ENCODE peak calls at places on chromosome 6, in five cellular contexts. X is sigmoid colon; I is heart left ventricle; T is CD8-positive, alpha-beta T cell; M is CD4-positive, CD25-positive, alpha-beta regulatory T cell. B is an unnamed sample. For H3K9me3, the result is how much of the 10 kb centered on the place peaks cover.

GRCh38 chr6:21263531-21264287 is 329.8 kb upstream of the SOX4 start:
- DNase-seq in M (no peak), T (no peak), X (no peak), I (no peak), B (no peak)

GRCh38 chr6:71502961-71503360 is 214.3 kb downstream of the OGFRL1 start:
- DNase-seq in T (no peak), M (no peak), I (no peak), X (no peak), B (no peak)

GRCh38 chr6:41451515-41452163 is 94.5 kb upstream of the FOXP4 start:
- DNase-seq in X (peak), M (no peak), I (no peak), T (no peak), B (no peak)

GRCh38 chr6:63624091-63624490 is 11.5 kb upstream of the PHF3 start:
- DNase-seq in T (no peak), X (no peak), M (no peak), I (no peak), B (no peak)

GRCh38 chr6:135938588-135939215 is 87.2 kb downstream of the PDE7B start:
- DNase-seq in T (no peak), X (no peak), M (no peak), I (no peak), B (no peak)

GRCh38 chr6:82182756-82183155 is 64.8 kb downstream of the IBTK start:
- DNase-seq in T (no peak), M (no peak), I (no peak), X (no peak), B (no peak)

GRCh38 chr6:43723737-43724295 is 36.2 kb upstream of the MRPS18A start:
- DNase-seq in T (peak), I (peak), X (peak), M (peak), B (peak)

GRCh38 chr6:125747589-125748533 is 1.6 kb upstream of the HEY2 start:
- DNase-seq in X (peak), M (peak), T (peak), I (peak), B (no peak)

GRCh38 chr6:136890986-136891385 is 31.1 kb upstream of the SLC35D3 start:
- DNase-seq in X (no peak), M (no peak), T (no peak), I (no peak), B (no peak)

GRCh38 chr6:50007821-50008220 is 14.0 kb downstream of the DEFB110 start:
- DNase-seq in X (no peak), I (no peak), M (no peak), T (no peak), B (no peak)

GRCh38 chr6:137111296-137112066 is 62.0 kb downstream of the IL22RA2 start:
- DNase-seq in T (no peak), I (no peak), M (no peak), X (no peak), B (no peak)

GRCh38 chr6:33317668-33318425 is at the start of gene ZBTB22:
- DNase-seq in M (peak), I (peak), X (peak), T (peak), B (peak)

GRCh38 chr6:166253277-166254229 is 54.6 kb downstream of the PRR18 start:
- DNase-seq in M (peak), X (no peak), I (no peak), T (no peak), B (no peak)

GRCh38 chr6:94362061-94362864 is 942.9 kb upstream of the EPHA7 start:
- DNase-seq in T (no peak), I (peak), M (no peak), X (peak), B (no peak)

GRCh38 chr6:56837322-56837894 is 117.5 kb upstream of the BEND6 start:
- DNase-seq in X (no peak), I (no peak), T (no peak), M (no peak), B (no peak)

GRCh38 chr6:16511723-16512584 is 249.3 kb downstream of the ATXN1 start:
- DNase-seq in M (peak), T (peak), X (no peak), I (no peak), B (peak)

GRCh38 chr6:90406142-90406794 is 109.6 kb upstream of the BACH2 start:
- DNase-seq in X (no peak), I (no peak), T (no peak), M (peak), B (no peak)

GRCh38 chr6:128208851-128209580 is 308.2 kb upstream of the THEMIS start:
- DNase-seq in X (no peak), T (no peak), I (no peak), M (no peak), B (no peak)

GRCh38 chr6:168196385-168196860 is 117.4 kb upstream of the FRMD1 start:
- DNase-seq in M (no peak), I (no peak), T (no peak), X (no peak), B (no peak)

GRCh38 chr6:168194732-168195565 is 115.9 kb upstream of the FRMD1 start:
- DNase-seq in X (peak), M (no peak), T (no peak), I (peak), B (peak)

GRCh38 chr6:168193816-168194701 is 115.0 kb upstream of the FRMD1 start:
- DNase-seq in X (peak), I (peak), T (no peak), M (no peak), B (no peak)

GRCh38 chr6:168196881-168197635 is 118.0 kb upstream of the FRMD1 start:
- DNase-seq in T (no peak), M (no peak), X (peak), I (peak), B (no peak)

GRCh38 chr6:168195712-168196111 is 116.7 kb upstream of the FRMD1 start:
- DNase-seq in M (no peak), I (no peak), X (peak), T (no peak), B (no peak)
- H3K9me3 ChIP-seq in M (under half), I (under half), X (under half), T (under half), B (under half)

GRCh38 chr6:346389-347030 is 45.0 kb upstream of the IRF4 start:
- DNase-seq in T (no peak), X (peak), M (no peak), I (peak), B (no peak)

GRCh38 chr6:348860-349396 is 42.6 kb upstream of the IRF4 start:
- DNase-seq in T (no peak), X (peak), M (no peak), I (peak), B (no peak)

GRCh38 chr6:347951-348859 is 43.3 kb upstream of the IRF4 start:
- DNase-seq in T (no peak), I (peak), M (no peak), X (peak), B (no peak)

GRCh38 chr6:345747-346388 is 45.7 kb upstream of the IRF4 start:
- DNase-seq in T (no peak), M (no peak), I (no peak), X (no peak), B (no peak)

GRCh38 chr6:347232-347631 is 44.3 kb upstream of the IRF4 start:
- DNase-seq in I (peak), X (no peak), M (no peak), T (no peak), B (no peak)
- H3K9me3 ChIP-seq in I (under half), X (under half), M (under half), T (under half), B (under half)

DNA sequence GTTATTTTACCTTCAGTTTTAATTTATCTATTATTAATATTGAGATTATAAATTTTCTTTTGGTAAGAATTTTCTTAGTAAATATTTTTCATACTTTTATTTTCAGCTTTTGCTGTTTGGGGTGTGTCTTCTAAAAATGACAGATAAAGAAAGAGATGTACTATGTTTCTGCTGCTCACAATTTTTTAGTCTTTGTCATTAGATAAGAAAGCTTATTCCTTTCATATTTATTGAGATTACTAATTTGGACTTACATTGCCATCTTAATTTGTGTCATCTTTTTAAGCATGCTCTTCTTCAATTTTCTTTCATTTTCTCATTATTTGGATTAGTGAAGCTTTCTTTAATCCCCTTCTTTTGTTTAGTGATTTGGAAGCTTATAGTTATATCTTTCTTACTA is 13.6 kb upstream of the PHACTR2 start:
- DNase-seq in X (no peak), I (no peak), T (no peak), M (no peak), B (no peak)
- H3K9me3 ChIP-seq in X (under half), I (under half), T (under half), M (under half), B (under half)

DNA sequence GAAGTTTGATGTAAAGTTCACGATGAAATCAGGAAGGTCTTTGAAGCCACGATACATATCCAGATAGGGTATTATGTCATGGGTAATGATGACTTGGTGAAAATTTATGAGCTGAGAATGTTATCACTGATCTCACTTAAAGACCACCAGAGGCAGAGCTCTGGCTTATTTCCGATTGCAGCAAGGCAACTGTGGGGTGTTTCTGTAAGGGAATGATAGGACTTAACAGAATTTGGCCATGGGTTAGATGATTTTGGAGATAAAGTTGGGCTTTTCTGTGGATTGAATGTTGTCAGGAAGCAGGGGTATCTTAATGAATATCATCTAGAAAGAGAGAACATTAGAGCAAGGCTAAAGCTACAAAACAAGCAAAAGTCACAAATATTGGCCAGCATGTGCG is 508.4 kb downstream of the HDGFL1 start:
- DNase-seq in I (no peak), M (no peak), T (no peak), X (no peak), B (no peak)
- H3K9me3 ChIP-seq in I (under half), M (under half), T (under half), X (under half), B (under half)

GRCh38 chr6:106973841-106974336 is 640 bp downstream of the CD24 start:
- DNase-seq in X (no peak), M (no peak), T (no peak), I (no peak), B (no peak)
- H3K9me3 ChIP-seq in X (under half), M (under half), T (under half), I (under half), B (under half)

DNA sequence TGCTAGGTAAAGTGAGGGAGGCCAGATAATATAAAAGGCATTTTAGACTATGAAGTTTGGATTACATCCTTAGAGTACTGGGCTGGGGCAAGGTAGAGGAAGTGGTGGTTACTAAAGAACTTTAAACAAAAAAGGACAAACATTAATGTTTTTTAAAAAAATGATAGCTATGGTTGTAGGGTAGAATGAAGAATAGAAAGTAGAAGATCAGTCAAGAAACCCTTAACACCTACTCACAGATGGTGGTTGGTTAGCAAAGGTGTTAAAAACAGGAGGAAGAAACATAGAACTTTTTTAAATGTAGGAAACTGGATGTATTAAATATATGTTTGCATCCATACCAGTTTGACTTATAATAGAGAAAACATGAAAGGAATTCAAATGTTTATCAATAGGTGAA is 80.7 kb upstream of the ELOVL5 start:
- DNase-seq in M (no peak), T (no peak), X (no peak), I (no peak), B (no peak)
- H3K9me3 ChIP-seq in M (under half), T (under half), X (under half), I (under half), B (under half)

GRCh38 chr6:168210239-168211107 is 109.1 kb downstream of the DACT2 start:
- DNase-seq in T (no peak), M (no peak), I (no peak), X (peak), B (no peak)

GRCh38 chr6:168208436-168208835 is 111.1 kb downstream of the DACT2 start:
- DNase-seq in I (peak), M (no peak), T (no peak), X (peak), B (no peak)

GRCh38 chr6:168208854-168209253 is 110.7 kb downstream of the DACT2 start:
- DNase-seq in X (peak), M (no peak), I (no peak), T (no peak), B (no peak)

GRCh38 chr6:168207421-168208175 is 112.0 kb downstream of the DACT2 start:
- DNase-seq in I (peak), X (peak), T (no peak), M (no peak), B (no peak)

GRCh38 chr6:168209420-168209819 is 110.2 kb downstream of the DACT2 start:
- DNase-seq in X (peak), T (no peak), M (no peak), I (peak), B (no peak)
- H3K9me3 ChIP-seq in X (under half), T (under half), M (under half), I (under half), B (under half)

DNA sequence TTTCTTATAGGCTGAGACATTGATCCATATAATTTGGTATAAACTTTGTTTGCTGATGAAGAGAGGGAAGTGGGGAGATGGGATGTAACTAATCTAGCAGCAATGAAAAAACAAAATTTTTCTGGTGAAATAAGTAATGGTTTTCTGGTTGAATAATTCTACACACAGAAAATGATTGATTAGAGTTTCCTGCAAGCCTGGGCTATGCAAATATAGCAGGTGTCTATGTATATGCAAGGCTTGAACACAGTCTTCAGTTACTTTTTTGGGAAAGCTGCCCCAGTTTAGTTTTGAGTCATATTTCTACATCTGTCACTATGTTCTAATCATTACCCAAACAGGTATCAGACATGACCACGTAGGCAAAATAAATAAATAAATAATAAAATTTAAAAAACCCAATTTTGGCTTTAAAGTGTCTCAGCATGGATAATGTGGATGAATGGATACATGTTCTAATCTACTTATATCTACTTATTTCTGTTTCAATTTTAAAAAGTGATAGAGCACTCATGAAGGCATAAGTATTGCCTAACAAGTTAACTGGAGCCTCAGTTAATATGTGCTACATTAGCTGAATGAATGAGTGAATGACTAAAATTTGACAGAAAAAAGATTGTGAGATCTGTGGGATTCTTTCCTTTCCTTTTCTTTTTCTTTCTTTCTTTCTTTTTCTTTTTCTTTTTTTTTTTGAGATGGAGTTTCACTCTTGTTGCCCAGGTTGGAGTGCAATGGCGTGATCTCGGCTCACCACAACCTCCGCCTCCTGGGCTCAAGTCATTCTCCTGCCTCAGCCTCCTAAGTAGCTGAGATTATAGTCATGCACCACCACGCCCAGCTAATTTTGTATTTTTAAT is 37.2 kb upstream of the TFB1M start:
- DNase-seq in I (no peak), M (no peak), X (no peak), T (no peak), B (no peak)
- H3K9me3 ChIP-seq in I (under half), M (under half), X (under half), T (under half), B (under half)

DNA sequence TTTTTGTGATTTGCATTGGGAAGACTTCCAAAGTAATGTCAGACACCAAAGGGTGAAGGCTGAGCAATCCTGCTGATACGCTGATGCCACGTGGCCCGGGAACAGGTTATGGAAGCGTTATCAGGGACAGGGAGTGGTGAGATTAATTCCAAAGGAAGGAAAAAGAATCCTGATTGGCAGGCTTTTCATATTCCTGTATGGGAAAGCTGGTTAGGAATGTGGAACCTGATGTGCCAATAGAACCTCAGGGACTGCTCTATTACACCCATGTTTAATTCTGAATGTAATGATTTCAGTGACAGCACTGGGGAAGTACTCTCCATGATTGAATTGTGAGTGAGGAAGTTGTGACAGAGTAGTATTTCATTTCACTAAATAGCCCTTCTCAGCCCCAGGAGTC is 49.5 kb downstream of the F13A1 start:
- DNase-seq in T (no peak), M (no peak), X (no peak), I (no peak), B (no peak)
- H3K9me3 ChIP-seq in T (under half), M (under half), X (under half), I (under half), B (under half)

GRCh38 chr6:167492096-167492449 is 167.2 kb downstream of the TTLL2 start:
- DNase-seq in M (no peak), T (no peak), X (peak), I (peak), B (no peak)
- H3K9me3 ChIP-seq in M (under half), T (under half), X (under half), I (under half), B (under half)